ENCODE peak calls at places on chromosomes 7 and 10, in four cellular contexts. O is H1, B is HepG2, N is GM12878. J is an unnamed sample.

GRCh38 chr10:112639291-112639690 is 192.3 kb downstream of the VTI1A start:
- DNase-seq in O (no peak), B (no peak), N (no peak), J (no peak)

GRCh38 chr10:97882142-97883091 is 32.8 kb downstream of the GOLGA7B start:
- DNase-seq in N (no peak), O (no peak), B (no peak), J (no peak)

GRCh38 chr7:1819258-1819841 is 149.3 kb downstream of the ELFN1 start:
- DNase-seq in N (no peak), B (no peak), O (no peak), J (no peak)

GRCh38 chr10:71735709-71736569 is 16.4 kb upstream of the C10orf105 start:
- DNase-seq in N (no peak), B (no peak), O (no peak), J (no peak)

GRCh38 chr10:11036424-11037011 is 18.8 kb downstream of the CELF2 start:
- DNase-seq in O (no peak), B (peak; percentile 11), N (no peak), J (no peak)

GRCh38 chr7:2405601-2406345 is 2.4 kb downstream of the CHST12 start:
- DNase-seq in O (no peak), N (peak; percentile 89), B (no peak), J (no peak)

GRCh38 chr10:83612050-83612449 is 527.3 kb upstream of the GHITM start:
- DNase-seq in N (no peak), O (no peak), B (no peak), J (no peak)

GRCh38 chr7:143345428-143345900 is 17.0 kb downstream of the FAM131B start:
- DNase-seq in O (peak; percentile 82), B (no peak), N (no peak), J (no peak)

GRCh38 chr7:86932038-86932512 is 127.4 kb downstream of the ELAPOR2 start:
- DNase-seq in B (no peak), O (no peak), N (no peak), J (no peak)

GRCh38 chr7:44158060-44158872 is 17.1 kb upstream of the MYL7 start:
- DNase-seq in O (no peak), N (no peak), B (no peak), J (no peak)

GRCh38 chr7:99380823-99381663 is 6.5 kb downstream of the ARPC1B start:
- DNase-seq in B (peak; percentile 72), O (no peak), N (peak; percentile 88), J (peak; percentile 52)

GRCh38 chr10:71621783-71622526 is 97.6 kb downstream of the C10orf105 start:
- DNase-seq in O (no peak), N (no peak), B (peak; percentile 27), J (no peak)

GRCh38 chr10:113132651-113133088 is 182.6 kb downstream of the TCF7L2 start:
- DNase-seq in N (no peak), B (no peak), O (no peak), J (no peak)

GRCh38 chr10:50561266-50561665 is 62.5 kb downstream of the SGMS1 start:
- DNase-seq in B (no peak), N (no peak), O (no peak), J (no peak)

GRCh38 chr7:44801890-44802289 is 5.4 kb downstream of the PPIA start:
- DNase-seq in O (no peak), N (no peak), B (no peak), J (no peak)

GRCh38 chr7:128827971-128828711 is 2.1 kb upstream of the FLNC start:
- DNase-seq in N (no peak), O (no peak), B (peak; percentile 20), J (no peak)

GRCh38 chr10:97040248-97040584 is 145.5 kb downstream of the SLIT1 start:
- DNase-seq in O (no peak), N (no peak), B (no peak), J (no peak)

GRCh38 chr10:119308089-119308488 is 100.7 kb downstream of the GRK5 start:
- DNase-seq in N (no peak), B (no peak), O (no peak), J (no peak)

GRCh38 chr10:90857635-90858488 is at the start of gene HTR7:
- DNase-seq in B (peak; percentile 16), O (no peak), N (no peak), J (peak; percentile 30)
- TF ChIP-seq GABPA in B (no peak), O (no peak), N (no peak), J (no peak)

GRCh38 chr10:60817135-60817805 is 39.0 kb downstream of the CDK1 start:
- DNase-seq in N (no peak), O (no peak), B (no peak), J (no peak)
- TF ChIP-seq GABPA in N (no peak), O (no peak), B (no peak), J (no peak)

DNA sequence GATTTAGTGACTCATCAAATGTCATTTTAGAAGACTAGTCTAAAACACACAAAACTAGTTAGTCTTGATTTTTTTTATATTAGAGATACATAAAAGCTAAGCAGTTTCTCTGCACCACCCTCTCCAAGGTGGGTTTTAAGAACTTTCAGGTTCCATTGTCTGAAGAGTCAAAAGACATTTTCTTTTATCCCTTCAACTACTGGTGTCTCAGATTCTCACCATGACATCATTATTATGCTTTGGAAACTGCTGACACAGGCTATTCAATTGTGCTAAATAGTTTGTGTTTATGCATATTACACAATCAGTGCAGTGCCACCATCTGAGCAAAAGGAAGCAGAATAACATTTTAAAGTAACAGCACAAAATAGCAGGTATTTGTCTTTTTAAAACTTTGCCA is 52.2 kb downstream of the IGF2BP3 start:
- DNase-seq in N (no peak), O (no peak), B (no peak), J (peak; percentile 35)
- TF ChIP-seq GABPA in N (no peak), O (no peak), B (no peak), J (no peak)

DNA sequence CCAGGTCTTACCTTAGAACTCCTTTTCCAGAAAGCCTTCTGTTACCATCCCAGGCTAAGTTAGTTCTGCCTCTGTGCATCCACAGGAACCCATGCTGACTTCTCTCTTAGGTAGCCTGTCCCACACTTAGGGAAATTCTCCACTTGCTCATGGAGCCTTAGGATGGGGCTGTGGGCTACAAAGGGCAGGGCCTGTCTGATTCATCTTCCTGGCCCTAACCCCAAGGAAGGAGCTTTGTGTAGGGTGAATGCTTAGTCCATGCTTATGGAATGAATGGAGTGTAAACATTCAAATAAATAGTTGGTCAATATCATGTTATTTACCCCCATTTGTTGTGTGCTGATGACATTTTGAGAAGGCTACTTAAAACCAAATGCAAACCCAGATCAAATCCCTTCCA is 54.7 kb downstream of the EMX2 start:
- DNase-seq in N (no peak), B (no peak), O (no peak), J (no peak)
- TF ChIP-seq GABPA in N (no peak), B (no peak), O (no peak), J (no peak)

GRCh38 chr10:21095494-21096055 is 198.5 kb upstream of the NEBL start:
- DNase-seq in B (no peak), N (no peak), O (no peak), J (no peak)
- TF ChIP-seq GABPA in B (no peak), N (no peak), O (no peak), J (no peak)

GRCh38 chr7:105677395-105677701 is 96.1 kb upstream of the EFCAB10 start:
- DNase-seq in B (no peak), O (no peak), N (no peak), J (peak; percentile 11)

GRCh38 chr7:105674200-105675030 is 93.1 kb upstream of the EFCAB10 start:
- DNase-seq in O (no peak), B (no peak), N (no peak), J (no peak)

GRCh38 chr7:105677803-105678583 is 96.7 kb upstream of the EFCAB10 start:
- DNase-seq in N (peak; percentile 45), B (no peak), O (no peak), J (peak; percentile 88)

GRCh38 chr7:105673367-105674188 is 92.3 kb upstream of the EFCAB10 start:
- DNase-seq in O (no peak), B (no peak), N (no peak), J (peak; percentile 43)

GRCh38 chr7:105675873-105676484 is 94.7 kb upstream of the EFCAB10 start:
- DNase-seq in O (no peak), N (no peak), B (no peak), J (no peak)
- TF ChIP-seq GABPA in O (no peak), N (no peak), B (no peak), J (no peak)

DNA sequence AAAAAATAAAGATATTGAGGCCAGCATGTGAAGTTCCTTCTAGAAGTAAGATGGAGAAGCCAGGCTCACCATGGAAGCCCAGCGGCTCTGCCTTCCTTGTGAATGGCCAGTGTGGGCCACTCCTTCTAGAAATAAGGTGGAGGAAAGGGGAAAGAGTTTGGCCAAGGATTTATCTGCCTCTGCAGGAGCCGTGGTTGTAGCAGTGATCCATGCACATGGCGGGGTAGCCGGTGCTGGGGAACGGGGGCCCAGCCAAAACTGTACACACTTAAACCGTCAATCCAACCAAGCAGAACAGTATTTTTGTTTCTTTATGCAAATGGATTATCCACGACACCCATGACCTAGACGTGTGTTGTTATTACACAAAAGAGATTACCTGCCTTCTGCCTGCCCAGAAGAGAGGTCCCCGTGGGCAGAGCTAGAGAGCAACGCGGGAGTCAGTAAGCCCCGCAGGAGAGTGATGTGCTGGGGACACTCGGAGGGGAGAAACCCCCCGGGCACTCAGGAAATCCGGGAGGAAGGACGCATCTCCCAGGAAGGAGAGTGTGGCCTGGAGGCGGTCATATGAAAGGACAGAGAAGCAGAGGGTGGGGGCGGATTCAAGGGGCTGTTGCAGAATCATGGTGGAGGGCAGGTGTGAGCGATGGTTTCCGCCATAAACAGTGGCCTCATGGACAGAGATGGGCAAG is 218.4 kb upstream of the PPP2R2D start:
- DNase-seq in B (no peak), N (no peak), O (no peak), J (no peak)
- TF ChIP-seq GABPA in B (no peak), N (no peak), O (no peak), J (no peak)

GRCh38 chr10:67815571-67816059 is 22.4 kb downstream of the DNAJC12 start:
- DNase-seq in O (no peak), B (no peak), N (no peak), J (no peak)
- TF ChIP-seq GABPA in O (no peak), B (no peak), N (no peak), J (no peak)

DNA sequence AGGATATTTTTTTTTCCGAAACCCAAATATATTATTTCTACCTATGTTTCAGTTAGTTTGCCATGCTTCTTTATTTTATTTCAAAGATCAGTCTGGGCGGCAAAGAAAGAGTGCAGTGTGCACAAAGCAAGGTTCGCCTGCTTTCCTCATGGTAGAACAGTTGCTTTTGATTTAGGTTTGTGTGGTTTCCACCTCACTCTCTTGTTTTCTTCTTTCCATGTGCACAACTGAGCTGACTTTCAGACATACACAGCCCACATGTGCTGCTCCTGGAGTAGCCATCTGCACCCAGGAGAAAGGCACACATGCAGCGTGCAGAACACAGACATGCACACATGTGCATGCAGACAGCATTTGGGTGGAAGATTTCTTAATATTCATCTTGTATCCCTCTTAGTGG is 302.1 kb downstream of the FZD1 start:
- DNase-seq in N (no peak), O (no peak), B (no peak), J (no peak)
- TF ChIP-seq GABPA in N (no peak), O (no peak), B (no peak), J (no peak)